ENCODE peak calls at places on chromosomes 13 and 19, in five cellular contexts. One of them, this sample, is unnamed.

GRCh38 chr19:45769054-45769782 is at the start of gene SIX5:
- ATAC-seq in natural killer cell: peak; percentile 75
- ATAC-seq in Right ventricle myocardium inferior: peak; percentile 69
- ATAC-seq in foreskin keratinocyte: peak; percentile 50
- ATAC-seq in lower lobe of right lung: peak; percentile 87
- ATAC-seq in this sample: peak; percentile 73

GRCh38 chr13:50993908-50994307 is 84.3 kb downstream of the RNASEH2B start:
- ATAC-seq in natural killer cell: no peak
- ATAC-seq in Right ventricle myocardium inferior: peak; percentile 19
- ATAC-seq in foreskin keratinocyte: no peak
- ATAC-seq in lower lobe of right lung: no peak
- ATAC-seq in this sample: no peak

GRCh38 chr13:46571189-46571901 is 18.4 kb downstream of the LRCH1 start:
- ATAC-seq in natural killer cell: peak; percentile 56
- ATAC-seq in Right ventricle myocardium inferior: peak; percentile 60
- ATAC-seq in foreskin keratinocyte: peak; percentile 61
- ATAC-seq in lower lobe of right lung: no peak
- ATAC-seq in this sample: peak; percentile 38

GRCh38 chr19:53157601-53158000 is 1.3 kb downstream of the ZNF347 start:
- ATAC-seq in natural killer cell: no peak
- ATAC-seq in Right ventricle myocardium inferior: no peak
- ATAC-seq in foreskin keratinocyte: no peak
- ATAC-seq in lower lobe of right lung: peak; percentile 15
- ATAC-seq in this sample: no peak

GRCh38 chr19:20787766-20788165 is 11.7 kb downstream of the ZNF66 start:
- ATAC-seq in natural killer cell: no peak
- ATAC-seq in Right ventricle myocardium inferior: no peak
- ATAC-seq in foreskin keratinocyte: no peak
- ATAC-seq in lower lobe of right lung: no peak
- ATAC-seq in this sample: no peak

GRCh38 chr19:4518345-4519171 is at the start of gene PLIN4:
- ATAC-seq in natural killer cell: no peak
- ATAC-seq in Right ventricle myocardium inferior: peak; percentile 82
- ATAC-seq in foreskin keratinocyte: no peak
- ATAC-seq in lower lobe of right lung: peak; percentile 19
- ATAC-seq in this sample: peak; percentile 48

GRCh38 chr13:21287331-21287907 is 111.0 kb downstream of the MRPL57 start:
- ATAC-seq in natural killer cell: no peak
- ATAC-seq in Right ventricle myocardium inferior: no peak
- ATAC-seq in foreskin keratinocyte: no peak
- ATAC-seq in lower lobe of right lung: no peak
- ATAC-seq in this sample: no peak

GRCh38 chr19:33407140-33407551 is 33.6 kb downstream of the CEBPG start:
- ATAC-seq in natural killer cell: no peak
- ATAC-seq in Right ventricle myocardium inferior: no peak
- ATAC-seq in foreskin keratinocyte: no peak
- ATAC-seq in lower lobe of right lung: no peak
- ATAC-seq in this sample: peak; percentile 4

GRCh38 chr19:15159251-15159650 is 41.5 kb downstream of the NOTCH3 start:
- ATAC-seq in natural killer cell: no peak
- ATAC-seq in Right ventricle myocardium inferior: no peak
- ATAC-seq in foreskin keratinocyte: no peak
- ATAC-seq in lower lobe of right lung: no peak
- ATAC-seq in this sample: no peak

This sample was measured in esophagus mucosa.